ENCODE peak calls at places on chromosomes 2 and 18, in eight cellular contexts. One of them, this sample, is unnamed.

GRCh38 chr2:121819846-121820245 is 64.4 kb downstream of the TSN start:
- DNase-seq in heart left ventricle: no peak
- DNase-seq in fibroblast of pulmonary artery: no peak
- DNase-seq in foreskin fibroblast: no peak
- DNase-seq in fibroblast of mammary gland: no peak
- DNase-seq in GM23248: no peak
- DNase-seq in mucosa of descending colon: no peak
- DNase-seq in BE2C: no peak
- DNase-seq in this sample: no peak

GRCh38 chr2:101258804-101259203 is 6.1 kb downstream of the CNOT11 start:
- DNase-seq in heart left ventricle: no peak
- DNase-seq in fibroblast of pulmonary artery: no peak
- DNase-seq in foreskin fibroblast: no peak
- DNase-seq in fibroblast of mammary gland: no peak
- DNase-seq in GM23248: no peak
- DNase-seq in mucosa of descending colon: no peak
- DNase-seq in BE2C: no peak
- DNase-seq in this sample: no peak

GRCh38 chr18:56825312-56825711 is 174.2 kb downstream of the WDR7 start:
- DNase-seq in heart left ventricle: no peak
- DNase-seq in fibroblast of pulmonary artery: no peak
- DNase-seq in foreskin fibroblast: no peak
- DNase-seq in fibroblast of mammary gland: no peak
- DNase-seq in GM23248: no peak
- DNase-seq in mucosa of descending colon: no peak
- DNase-seq in BE2C: no peak
- DNase-seq in this sample: no peak

GRCh38 chr2:228866781-228867180 is 404.3 kb downstream of the PID1 start:
- DNase-seq in heart left ventricle: no peak
- DNase-seq in fibroblast of pulmonary artery: no peak
- DNase-seq in foreskin fibroblast: no peak
- DNase-seq in fibroblast of mammary gland: no peak
- DNase-seq in GM23248: no peak
- DNase-seq in mucosa of descending colon: no peak
- DNase-seq in BE2C: no peak
- DNase-seq in this sample: no peak

GRCh38 chr2:146697307-146697706 is 1147.5 kb upstream of the ACVR2A start:
- DNase-seq in heart left ventricle: no peak
- DNase-seq in fibroblast of pulmonary artery: no peak
- DNase-seq in foreskin fibroblast: no peak
- DNase-seq in fibroblast of mammary gland: no peak
- DNase-seq in GM23248: no peak
- DNase-seq in mucosa of descending colon: no peak
- DNase-seq in BE2C: no peak
- DNase-seq in this sample: no peak

GRCh38 chr2:64652231-64653173 is 1.2 kb downstream of the SERTAD2 start:
- DNase-seq in heart left ventricle: peak; percentile 48
- DNase-seq in fibroblast of pulmonary artery: peak; percentile 69
- DNase-seq in foreskin fibroblast: peak; percentile 66
- DNase-seq in fibroblast of mammary gland: peak; percentile 73
- DNase-seq in GM23248: peak; percentile 83
- DNase-seq in mucosa of descending colon: peak; percentile 55
- DNase-seq in BE2C: no peak
- DNase-seq in this sample: no peak

GRCh38 chr2:209614630-209615369 is 156.8 kb upstream of the UNC80 start:
- DNase-seq in heart left ventricle: no peak
- DNase-seq in fibroblast of pulmonary artery: no peak
- DNase-seq in foreskin fibroblast: no peak
- DNase-seq in fibroblast of mammary gland: no peak
- DNase-seq in GM23248: no peak
- DNase-seq in mucosa of descending colon: no peak
- DNase-seq in BE2C: no peak
- DNase-seq in this sample: no peak

GRCh38 chr2:70738159-70738558 is 29.8 kb downstream of the ADD2 start:
- DNase-seq in heart left ventricle: no peak
- DNase-seq in fibroblast of pulmonary artery: no peak
- DNase-seq in foreskin fibroblast: no peak
- DNase-seq in fibroblast of mammary gland: no peak
- DNase-seq in GM23248: no peak
- DNase-seq in mucosa of descending colon: no peak
- DNase-seq in BE2C: no peak
- DNase-seq in this sample: no peak

GRCh38 chr2:157874997-157875719 is 972 bp downstream of the ACVR1 start:
- DNase-seq in heart left ventricle: peak; percentile 68
- DNase-seq in fibroblast of pulmonary artery: peak; percentile 82
- DNase-seq in foreskin fibroblast: peak; percentile 91
- DNase-seq in fibroblast of mammary gland: peak; percentile 95
- DNase-seq in GM23248: peak; percentile 93
- DNase-seq in mucosa of descending colon: peak; percentile 56
- DNase-seq in BE2C: peak; percentile 6
- DNase-seq in this sample: peak; percentile 86

GRCh38 chr2:69965756-69966447 is 4.5 kb upstream of the ASPRV1 start:
- DNase-seq in heart left ventricle: no peak
- DNase-seq in fibroblast of pulmonary artery: no peak
- DNase-seq in foreskin fibroblast: no peak
- DNase-seq in fibroblast of mammary gland: no peak
- DNase-seq in GM23248: no peak
- DNase-seq in mucosa of descending colon: no peak
- DNase-seq in BE2C: no peak
- DNase-seq in this sample: no peak

GRCh38 chr2:144359684-144360083 is 160.2 kb downstream of the ZEB2 start:
- DNase-seq in heart left ventricle: no peak
- DNase-seq in fibroblast of pulmonary artery: no peak
- DNase-seq in foreskin fibroblast: no peak
- DNase-seq in fibroblast of mammary gland: no peak
- DNase-seq in GM23248: no peak
- DNase-seq in mucosa of descending colon: no peak
- DNase-seq in BE2C: no peak
- DNase-seq in this sample: no peak

GRCh38 chr2:127320586-127321275 is 26.8 kb upstream of the ERCC3 start:
- DNase-seq in heart left ventricle: no peak
- DNase-seq in fibroblast of pulmonary artery: peak; percentile 8
- DNase-seq in foreskin fibroblast: no peak
- DNase-seq in fibroblast of mammary gland: no peak
- DNase-seq in GM23248: no peak
- DNase-seq in mucosa of descending colon: no peak
- DNase-seq in BE2C: no peak
- DNase-seq in this sample: no peak

GRCh38 chr18:28794459-28795245 is 617.7 kb upstream of the CDH2 start:
- DNase-seq in heart left ventricle: no peak
- DNase-seq in fibroblast of pulmonary artery: peak; percentile 94
- DNase-seq in foreskin fibroblast: peak; percentile 38
- DNase-seq in fibroblast of mammary gland: peak; percentile 76
- DNase-seq in GM23248: peak; percentile 79
- DNase-seq in mucosa of descending colon: no peak
- DNase-seq in BE2C: no peak
- DNase-seq in this sample: peak; percentile 42

GRCh38 chr2:95231723-95232122 is 24.4 kb downstream of the ZNF892 start:
- DNase-seq in heart left ventricle: peak; percentile 40
- DNase-seq in fibroblast of pulmonary artery: peak; percentile 78
- DNase-seq in foreskin fibroblast: peak; percentile 91
- DNase-seq in fibroblast of mammary gland: peak; percentile 91
- DNase-seq in GM23248: peak; percentile 69
- DNase-seq in mucosa of descending colon: peak; percentile 87
- DNase-seq in BE2C: peak; percentile 49
- DNase-seq in this sample: no peak

GRCh38 chr18:54828290-54828871 is at the start of gene RAB27B:
- DNase-seq in heart left ventricle: peak; percentile 42
- DNase-seq in fibroblast of pulmonary artery: peak; percentile 84
- DNase-seq in foreskin fibroblast: peak; percentile 87
- DNase-seq in fibroblast of mammary gland: peak; percentile 85
- DNase-seq in GM23248: peak; percentile 90
- DNase-seq in mucosa of descending colon: peak; percentile 89
- DNase-seq in BE2C: peak; percentile 35
- DNase-seq in this sample: peak; percentile 82

GRCh38 chr2:83079007-83079406 is 1380.1 kb downstream of the SUCLG1 start:
- DNase-seq in heart left ventricle: no peak
- DNase-seq in fibroblast of pulmonary artery: no peak
- DNase-seq in foreskin fibroblast: no peak
- DNase-seq in fibroblast of mammary gland: no peak
- DNase-seq in GM23248: no peak
- DNase-seq in mucosa of descending colon: no peak
- DNase-seq in BE2C: no peak
- DNase-seq in this sample: no peak

GRCh38 chr2:85714841-85715240 is 20.7 kb downstream of the GNLY start:
- DNase-seq in heart left ventricle: no peak
- DNase-seq in fibroblast of pulmonary artery: no peak
- DNase-seq in foreskin fibroblast: no peak
- DNase-seq in fibroblast of mammary gland: no peak
- DNase-seq in GM23248: no peak
- DNase-seq in mucosa of descending colon: no peak
- DNase-seq in BE2C: no peak
- DNase-seq in this sample: no peak

GRCh38 chr2:85712261-85712660 is 18.1 kb downstream of the GNLY start:
- DNase-seq in heart left ventricle: peak; percentile 55
- DNase-seq in fibroblast of pulmonary artery: no peak
- DNase-seq in foreskin fibroblast: no peak
- DNase-seq in fibroblast of mammary gland: no peak
- DNase-seq in GM23248: no peak
- DNase-seq in mucosa of descending colon: no peak
- DNase-seq in BE2C: no peak
- DNase-seq in this sample: no peak

GRCh38 chr2:85711578-85712060 is 17.5 kb downstream of the GNLY start:
- DNase-seq in heart left ventricle: no peak
- DNase-seq in fibroblast of pulmonary artery: no peak
- DNase-seq in foreskin fibroblast: no peak
- DNase-seq in fibroblast of mammary gland: no peak
- DNase-seq in GM23248: no peak
- DNase-seq in mucosa of descending colon: no peak
- DNase-seq in BE2C: no peak
- DNase-seq in this sample: no peak

GRCh38 chr2:85713836-85714235 is 19.7 kb downstream of the GNLY start:
- DNase-seq in heart left ventricle: peak; percentile 66
- DNase-seq in fibroblast of pulmonary artery: no peak
- DNase-seq in foreskin fibroblast: no peak
- DNase-seq in fibroblast of mammary gland: no peak
- DNase-seq in GM23248: no peak
- DNase-seq in mucosa of descending colon: no peak
- DNase-seq in BE2C: no peak
- DNase-seq in this sample: no peak

GRCh38 chr2:85712849-85713612 is 18.9 kb downstream of the GNLY start:
- DNase-seq in heart left ventricle: peak; percentile 65
- DNase-seq in fibroblast of pulmonary artery: peak; percentile 85
- DNase-seq in foreskin fibroblast: peak; percentile 79
- DNase-seq in fibroblast of mammary gland: peak; percentile 86
- DNase-seq in GM23248: peak; percentile 87
- DNase-seq in mucosa of descending colon: peak; percentile 41
- DNase-seq in BE2C: no peak
- DNase-seq in this sample: peak; percentile 86
- H3K4me3 ChIP-seq in heart left ventricle: no peak overlapping the region
- H3K4me3 ChIP-seq in fibroblast of pulmonary artery: no peak overlapping the region
- H3K4me3 ChIP-seq in foreskin fibroblast: no peak overlapping the region
- H3K4me3 ChIP-seq in fibroblast of mammary gland: no peak overlapping the region
- H3K4me3 ChIP-seq in GM23248: no peak overlapping the region
- H3K4me3 ChIP-seq in mucosa of descending colon: no peak overlapping the region
- H3K4me3 ChIP-seq in BE2C: no peak overlapping the region
- H3K4me3 ChIP-seq in this sample: no peak overlapping the region

GRCh38 chr2:16682431-16683130 is 16.9 kb upstream of the CYRIA start:
- DNase-seq in heart left ventricle: peak; percentile 24
- DNase-seq in fibroblast of pulmonary artery: no peak
- DNase-seq in foreskin fibroblast: no peak
- DNase-seq in fibroblast of mammary gland: peak; percentile 74
- DNase-seq in GM23248: peak; percentile 15
- DNase-seq in mucosa of descending colon: no peak
- DNase-seq in BE2C: no peak
- DNase-seq in this sample: no peak

GRCh38 chr2:16684676-16685339 is 19.2 kb upstream of the CYRIA start:
- DNase-seq in heart left ventricle: no peak
- DNase-seq in fibroblast of pulmonary artery: no peak
- DNase-seq in foreskin fibroblast: no peak
- DNase-seq in fibroblast of mammary gland: no peak
- DNase-seq in GM23248: no peak
- DNase-seq in mucosa of descending colon: no peak
- DNase-seq in BE2C: no peak
- DNase-seq in this sample: no peak

GRCh38 chr2:16685340-16685715 is 19.7 kb upstream of the CYRIA start:
- DNase-seq in heart left ventricle: no peak
- DNase-seq in fibroblast of pulmonary artery: no peak
- DNase-seq in foreskin fibroblast: no peak
- DNase-seq in fibroblast of mammary gland: no peak
- DNase-seq in GM23248: no peak
- DNase-seq in mucosa of descending colon: no peak
- DNase-seq in BE2C: no peak
- DNase-seq in this sample: no peak

GRCh38 chr2:16686641-16687040 is 21.0 kb upstream of the CYRIA start:
- DNase-seq in heart left ventricle: no peak
- DNase-seq in fibroblast of pulmonary artery: no peak
- DNase-seq in foreskin fibroblast: no peak
- DNase-seq in fibroblast of mammary gland: no peak
- DNase-seq in GM23248: no peak
- DNase-seq in mucosa of descending colon: no peak
- DNase-seq in BE2C: no peak
- DNase-seq in this sample: no peak

GRCh38 chr2:16683576-16683975 is 17.9 kb upstream of the CYRIA start:
- DNase-seq in heart left ventricle: no peak
- DNase-seq in fibroblast of pulmonary artery: no peak
- DNase-seq in foreskin fibroblast: no peak
- DNase-seq in fibroblast of mammary gland: no peak
- DNase-seq in GM23248: no peak
- DNase-seq in mucosa of descending colon: no peak
- DNase-seq in BE2C: no peak
- DNase-seq in this sample: no peak
- H3K4me3 ChIP-seq in heart left ventricle: no peak overlapping the region
- H3K4me3 ChIP-seq in fibroblast of pulmonary artery: no peak overlapping the region
- H3K4me3 ChIP-seq in foreskin fibroblast: no peak overlapping the region
- H3K4me3 ChIP-seq in fibroblast of mammary gland: no peak overlapping the region
- H3K4me3 ChIP-seq in GM23248: no peak overlapping the region
- H3K4me3 ChIP-seq in mucosa of descending colon: no peak overlapping the region
- H3K4me3 ChIP-seq in BE2C: no peak overlapping the region
- H3K4me3 ChIP-seq in this sample: no peak overlapping the region

GRCh38 chr18:32974421-32975165 is 201.8 kb upstream of the KLHL14 start:
- DNase-seq in heart left ventricle: no peak
- DNase-seq in fibroblast of pulmonary artery: no peak
- DNase-seq in foreskin fibroblast: peak; percentile 52
- DNase-seq in fibroblast of mammary gland: no peak
- DNase-seq in GM23248: no peak
- DNase-seq in mucosa of descending colon: no peak
- DNase-seq in BE2C: no peak
- DNase-seq in this sample: no peak
- H3K4me3 ChIP-seq in heart left ventricle: no peak overlapping the region
- H3K4me3 ChIP-seq in fibroblast of pulmonary artery: no peak overlapping the region
- H3K4me3 ChIP-seq in foreskin fibroblast: no peak overlapping the region
- H3K4me3 ChIP-seq in fibroblast of mammary gland: no peak overlapping the region
- H3K4me3 ChIP-seq in GM23248: no peak overlapping the region
- H3K4me3 ChIP-seq in mucosa of descending colon: no peak overlapping the region
- H3K4me3 ChIP-seq in BE2C: no peak overlapping the region
- H3K4me3 ChIP-seq in this sample: no peak overlapping the region

DNA sequence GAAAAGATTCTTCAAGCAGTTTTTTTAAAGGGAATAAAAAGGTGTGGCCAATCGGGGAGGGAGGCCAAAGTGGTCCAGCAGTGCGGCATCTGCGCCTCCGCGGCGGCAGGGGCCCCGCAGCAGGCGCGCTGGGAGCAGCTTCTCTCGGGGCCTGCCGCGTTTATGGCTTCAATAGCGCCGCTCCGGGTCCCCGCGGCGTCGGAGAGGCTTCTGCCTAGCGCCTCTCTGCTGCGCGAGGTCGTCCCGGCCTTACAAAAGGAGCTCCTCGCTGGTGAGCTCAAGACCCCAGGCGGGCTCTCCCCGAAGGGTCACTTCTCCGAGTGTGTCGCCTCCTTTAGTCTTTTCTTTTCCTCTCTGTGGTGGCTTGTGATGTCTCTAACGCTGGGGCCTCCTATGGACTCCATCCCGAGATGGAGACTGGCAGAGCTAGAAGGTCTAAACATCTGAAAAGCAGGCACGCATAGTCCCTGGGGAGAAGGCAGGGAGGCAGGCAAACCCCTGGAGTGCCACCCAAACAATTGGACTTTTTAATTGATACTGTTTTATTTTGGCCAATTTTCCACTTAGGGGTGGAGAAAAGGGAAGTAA is 67.1 kb downstream of the SUMO1 start:
- DNase-seq in heart left ventricle: no peak
- DNase-seq in fibroblast of pulmonary artery: no peak
- DNase-seq in foreskin fibroblast: peak; percentile 60
- DNase-seq in fibroblast of mammary gland: no peak
- DNase-seq in GM23248: peak; percentile 61
- DNase-seq in mucosa of descending colon: no peak
- DNase-seq in BE2C: no peak
- DNase-seq in this sample: no peak
- H3K4me3 ChIP-seq in heart left ventricle: no peak overlapping the region
- H3K4me3 ChIP-seq in fibroblast of pulmonary artery: peak overlapping the region; percentile 17
- H3K4me3 ChIP-seq in foreskin fibroblast: peak overlapping the region; percentile 17
- H3K4me3 ChIP-seq in fibroblast of mammary gland: no peak overlapping the region
- H3K4me3 ChIP-seq in GM23248: peak overlapping the region; percentile 55
- H3K4me3 ChIP-seq in mucosa of descending colon: no peak overlapping the region
- H3K4me3 ChIP-seq in BE2C: no peak overlapping the region
- H3K4me3 ChIP-seq in this sample: peak overlapping the region; percentile 17

This sample was measured in skeletal muscle cell.